ENCODE peak calls at places on chromosome 1, in five cellular contexts. F is HT-29; Z is activated T-helper 1 cell treated with anti-CD3 and anti-CD28 coated beads, Interleukin-12 subunit alpha, Interleukin-12 subunit beta, Interleukin-2, Interleukin-4 antibody, amounts not matched to agents 30 ng/mL and 10 ng/mL and 1 ng/mL, durations not matched to agents 14 hours and 24 hours and 36 hours; I is HCEC 1CT; A is GM23338. T is an unnamed sample.

GRCh38 chr1:55233149-55233777 is 18.1 kb upstream of the USP24 start:
- DNase-seq in A (no peak), I (no peak), F (peak), Z (no peak), T (no peak)

GRCh38 chr1:2372551-2373490 is 18.5 kb downstream of the MORN1 start:
- DNase-seq in Z (no peak), I (no peak), F (no peak), A (no peak), T (peak)

GRCh38 chr1:226545806-226546596 is 2.6 kb upstream of the STUM start:
- DNase-seq in I (no peak), F (no peak), A (no peak), Z (no peak), T (peak)

GRCh38 chr1:50415235-50416149 is 7.8 kb downstream of the DMRTA2 start:
- DNase-seq in I (no peak), F (no peak), Z (no peak), A (peak), T (no peak)

GRCh38 chr1:234579967-234580366 is 30.0 kb downstream of the IRF2BP2 start:
- DNase-seq in Z (no peak), F (peak), I (peak), A (no peak), T (no peak)

GRCh38 chr1:242827538-242827937 is 303.0 kb upstream of the PLD5 start:
- DNase-seq in I (no peak), F (no peak), Z (no peak), A (no peak), T (no peak)

GRCh38 chr1:235883261-235883927 is 16.7 kb upstream of the LYST start:
- DNase-seq in A (no peak), F (no peak), Z (no peak), I (peak), T (peak)

GRCh38 chr1:25649505-25650218 is 33.1 kb downstream of the MAN1C1 start:
- DNase-seq in I (no peak), F (no peak), Z (no peak), A (no peak), T (no peak)

GRCh38 chr1:186950547-186950946 is 121.8 kb downstream of the PLA2G4A start:
- DNase-seq in I (peak), A (no peak), F (peak), Z (no peak), T (no peak)

GRCh38 chr1:85091647-85092295 is 43.5 kb upstream of the MCOLN3 start:
- DNase-seq in Z (no peak), F (no peak), A (no peak), I (no peak), T (no peak)

GRCh38 chr1:113980120-113980519 is 846 bp downstream of the OLFML3 start:
- DNase-seq in I (no peak), F (no peak), Z (no peak), A (no peak), T (peak)

GRCh38 chr1:94855307-94855700 is 35.1 kb downstream of the SLC44A3 start:
- DNase-seq in A (peak), Z (no peak), I (no peak), F (no peak), T (no peak)

GRCh38 chr1:38046884-38047602 is 450 bp upstream of the POU3F1 start:
- DNase-seq in A (peak), Z (peak), F (peak), I (peak), T (peak)

GRCh38 chr1:12762766-12763165 is 10.8 kb upstream of the PRAMEF12 start:
- DNase-seq in F (no peak), Z (no peak), I (no peak), A (no peak), T (no peak)

GRCh38 chr1:34683616-34684015 is 71.2 kb upstream of the GJB5 start:
- DNase-seq in A (no peak), F (no peak), Z (no peak), I (no peak), T (no peak)

GRCh38 chr1:7962636-7963377 is 1.3 kb downstream of the PARK7 start:
- DNase-seq in F (no peak), I (no peak), A (no peak), Z (no peak), T (peak)

GRCh38 chr1:16082283-16083038 is 9.0 kb upstream of the FAM131C start:
- DNase-seq in I (peak), A (peak), F (peak), Z (peak), T (no peak)

GRCh38 chr1:206736878-206737728 is 33.5 kb upstream of the IL19 start:
- DNase-seq in I (no peak), A (no peak), F (no peak), Z (peak), T (no peak)

GRCh38 chr1:45304311-45305081 is 22.2 kb upstream of the HPDL start:
- DNase-seq in A (no peak), Z (no peak), F (no peak), I (peak), T (peak)

GRCh38 chr1:230458509-230458908 is 32.4 kb upstream of the PGBD5 start:
- DNase-seq in F (no peak), Z (no peak), A (no peak), I (no peak), T (no peak)

GRCh38 chr1:246329900-246330299 is 177.2 kb downstream of the SMYD3 start:
- DNase-seq in A (no peak), I (no peak), Z (peak), F (no peak), T (no peak)

GRCh38 chr1:200888349-200888838 is 6.3 kb upstream of the INAVA start:
- DNase-seq in F (no peak), Z (peak), I (no peak), A (peak), T (peak)

GRCh38 chr1:198890531-198890930 is 251.7 kb downstream of the PTPRC start:
- DNase-seq in F (peak), A (no peak), I (peak), Z (no peak), T (no peak)

GRCh38 chr1:149936076-149936991 is at the start of gene MTMR11:
- DNase-seq in F (peak), A (peak), I (peak), Z (no peak), T (peak)